ENCODE peak calls at places on chromosomes 11 and 22, in five cellular contexts. J is NCI-H748 treated with DMSO at 0.1 percent for 48 hours; E is NCI-H1436 treated with DMSO at 0.1 percent for 48 hours; T is stimulated activated CD4-positive, alpha-beta T cell treated with anti-CD3 and anti-CD28 coated beads, Interleukin-4, amount 100 ng/mL, for 24 hours; G is EH. F is an unnamed sample.

GRCh38 chr11:65496304-65497140 is 2.3 kb upstream of the MALAT1 start:
- DNase-seq in J (no peak), E (no peak), T (no peak), G (peak), F (no peak)

GRCh38 chr11:8318536-8318935 is 54.9 kb upstream of the LMO1 start:
- DNase-seq in J (no peak), E (no peak), T (no peak), G (no peak), F (no peak)

GRCh38 chr11:93038521-93038920 is 69.1 kb downstream of the MTNR1B start:
- DNase-seq in J (no peak), E (no peak), T (no peak), G (no peak), F (no peak)

GRCh38 chr11:45662665-45663485 is 2.5 kb downstream of the CHST1 start:
- DNase-seq in J (no peak), E (no peak), T (peak), G (peak), F (peak)

GRCh38 chr11:75812542-75813040 is 2.4 kb upstream of the UVRAG start:
- DNase-seq in J (no peak), E (no peak), T (no peak), G (no peak), F (no peak)

GRCh38 chr22:37077802-37078448 is 26.4 kb downstream of the KCTD17 start:
- DNase-seq in J (no peak), E (no peak), T (peak), G (peak), F (peak)

GRCh38 chr11:106021967-106022794 is at the start of gene MSANTD4:
- DNase-seq in J (peak), E (peak), T (peak), G (peak), F (peak)

GRCh38 chr11:122141757-122142156 is 25.7 kb upstream of the BLID start:
- DNase-seq in J (peak), E (no peak), T (no peak), G (no peak), F (no peak)

GRCh38 chr11:120400564-120401364 is 64.6 kb downstream of the ARHGEF12 start:
- DNase-seq in J (no peak), E (no peak), T (no peak), G (peak), F (peak)

GRCh38 chr11:46669606-46670243 is 30.7 kb downstream of the ARHGAP1 start:
- DNase-seq in J (no peak), E (no peak), T (no peak), G (peak), F (no peak)

GRCh38 chr11:97022942-97023341 is 633.1 kb downstream of the JRKL start:
- DNase-seq in J (no peak), E (no peak), T (no peak), G (no peak), F (no peak)

GRCh38 chr11:117273550-117274289 is 17.4 kb upstream of the BACE1-AS start:
- DNase-seq in J (no peak), E (no peak), T (no peak), G (peak), F (peak)

GRCh38 chr11:65491614-65492386 is 7.0 kb upstream of the MALAT1 start:
- DNase-seq in J (peak), E (no peak), T (no peak), G (peak), F (no peak)

GRCh38 chr11:86947541-86947940 is 7.7 kb downstream of the FZD4 start:
- DNase-seq in J (no peak), E (no peak), T (no peak), G (peak), F (no peak)

GRCh38 chr11:118095967-118096367 is 9.2 kb upstream of the SMIM35 start:
- DNase-seq in J (no peak), E (no peak), T (no peak), G (no peak), F (no peak)

F was measured in fibroblast of the conjunctiva.